ENCODE peak calls at places on chromosomes 5 and 9, in four cellular contexts. M is heart right ventricle, J is esophagus squamous epithelium, Q is adrenal gland. B is an unnamed sample.

GRCh38 chr9:109012009-109012875 is 1.1 kb downstream of the CTNNAL1 start:
- DNase-seq in Q (peak; percentile 83), J (no peak), M (peak; percentile 35), B (peak; percentile 92)

GRCh38 chr5:65775476-65775875 is 53.5 kb downstream of the NLN start:
- DNase-seq in J (no peak), Q (no peak), M (no peak), B (no peak)

GRCh38 chr9:134989206-134990065 is 71.7 kb upstream of the FCN1 start:
- DNase-seq in Q (no peak), M (no peak), J (no peak), B (no peak)

GRCh38 chr9:31243386-31243785 is 1141.1 kb upstream of the ACO1 start:
- DNase-seq in M (no peak), Q (no peak), J (no peak), B (no peak)

GRCh38 chr5:142670811-142671210 is 15.1 kb downstream of the FGF1 start:
- DNase-seq in J (no peak), M (no peak), Q (no peak), B (no peak)

GRCh38 chr9:121138973-121139372 is 62.7 kb downstream of the RAB14 start:
- DNase-seq in Q (no peak), M (no peak), J (no peak), B (no peak)

GRCh38 chr9:131046093-131046380 is 37.1 kb downstream of the LAMC3 start:
- DNase-seq in M (no peak), Q (no peak), J (no peak), B (no peak)

GRCh38 chr5:1875843-1876671 is 6.7 kb downstream of the IRX4 start:
- DNase-seq in Q (no peak), J (no peak), M (no peak), B (no peak)

GRCh38 chr5:156716981-156717380 is 133.1 kb upstream of the PPP1R2B start:
- DNase-seq in M (no peak), J (no peak), Q (no peak), B (no peak)

GRCh38 chr5:88555658-88556057 is 287.0 kb upstream of the TMEM161B start:
- DNase-seq in Q (no peak), M (no peak), J (no peak), B (peak; percentile 31)

GRCh38 chr5:87551807-87552377 is 139.2 kb upstream of the CCNH start:
- DNase-seq in J (no peak), M (no peak), Q (no peak), B (no peak)

GRCh38 chr9:118281787-118282186 is 577.6 kb downstream of the TLR4 start:
- DNase-seq in Q (no peak), J (no peak), M (no peak), B (no peak)

GRCh38 chr5:37045703-37046102 is 169.1 kb downstream of the NIPBL start:
- DNase-seq in M (no peak), J (no peak), Q (no peak), B (no peak)

GRCh38 chr9:115531410-115532130 is 413.6 kb upstream of the TNC start:
- DNase-seq in Q (no peak), M (no peak), J (no peak), B (peak; percentile 24)

GRCh38 chr5:140875085-140876065 is at the start of gene PCDHA12:
- DNase-seq in J (no peak), Q (no peak), M (no peak), B (peak; percentile 66)

GRCh38 chr9:122339579-122339978 is 31.2 kb upstream of the PTGS1 start:
- DNase-seq in Q (no peak), M (no peak), J (no peak), B (no peak)

GRCh38 chr5:172903790-172904189 is 55.4 kb upstream of the RPL26L1 start:
- DNase-seq in J (no peak), M (no peak), Q (peak; percentile 82), B (peak; percentile 92)

GRCh38 chr9:105067895-105068580 is 140.1 kb upstream of the ABCA1 start:
- DNase-seq in M (no peak), J (no peak), Q (no peak), B (peak; percentile 73)

GRCh38 chr5:159324986-159325385 is 5.3 kb downstream of the IL12B start:
- DNase-seq in M (no peak), J (no peak), Q (no peak), B (no peak)

GRCh38 chr5:139700711-139701693 is 52.9 kb downstream of the CXXC5 start:
- DNase-seq in J (no peak), Q (no peak), M (no peak), B (no peak)

GRCh38 chr9:127244609-127245601 is 19.7 kb upstream of the GARNL3 start:
- DNase-seq in J (peak; percentile 79), M (peak; percentile 97), Q (peak; percentile 98), B (peak; percentile 99)
- H3K27ac ChIP-seq in J (peak overlapping the region; percentile 80), M (peak overlapping the region; percentile 87), Q (peak overlapping the region; percentile 70), B (no peak overlapping the region)

DNA sequence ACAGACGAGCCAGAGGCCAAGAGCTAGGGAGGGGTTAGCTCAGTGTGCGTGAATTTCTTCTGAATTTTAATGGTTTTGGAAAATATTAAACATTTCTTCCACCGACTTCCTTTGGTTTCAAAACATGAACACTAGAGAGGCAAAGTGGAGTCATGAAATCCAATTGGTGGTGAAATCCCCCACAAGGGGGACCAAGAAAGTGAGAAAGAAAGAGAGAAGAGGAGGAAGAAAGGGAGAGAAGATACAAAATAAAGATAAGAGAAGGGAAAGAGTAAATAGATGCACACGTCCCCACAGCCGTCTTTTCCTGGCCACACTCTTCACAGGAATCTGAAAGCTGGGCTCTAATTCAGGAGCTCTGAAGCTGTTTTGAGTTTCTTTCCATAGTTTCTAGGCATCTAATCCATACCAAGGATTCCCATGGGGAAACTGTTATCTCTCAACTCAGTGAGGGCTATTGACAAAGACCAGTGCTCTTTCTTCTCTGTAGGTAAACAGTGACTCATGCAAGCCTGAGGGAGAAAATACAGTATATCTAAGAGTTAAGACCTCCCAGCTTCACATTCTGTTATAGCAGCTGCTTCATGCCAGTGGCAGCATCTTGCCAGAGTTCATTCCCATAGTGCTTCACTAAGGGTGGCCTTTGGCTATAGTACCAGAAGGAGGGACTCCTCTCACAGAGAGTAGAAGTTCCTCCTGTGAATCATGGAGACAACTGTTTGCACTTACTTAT is 115.8 kb upstream of the LIFR start:
- DNase-seq in Q (no peak), M (no peak), J (no peak), B (no peak)
- TF ChIP-seq CTCF in Q (no peak), M (no peak), J (no peak), B (no peak)

GRCh38 chr9:110125207-110125751 is 82.7 kb downstream of the C9orf152 start:
- DNase-seq in Q (peak; percentile 85), M (peak; percentile 92), J (no peak), B (peak; percentile 93)

GRCh38 chr9:110125763-110126351 is 82.1 kb downstream of the C9orf152 start:
- DNase-seq in Q (no peak), J (no peak), M (no peak), B (no peak)

GRCh38 chr9:110128664-110129329 is 79.2 kb downstream of the C9orf152 start:
- DNase-seq in Q (no peak), M (no peak), J (no peak), B (no peak)

GRCh38 chr9:110126986-110127864 is 80.7 kb downstream of the C9orf152 start:
- DNase-seq in Q (peak; percentile 52), M (peak; percentile 90), J (no peak), B (peak; percentile 83)

GRCh38 chr9:110126457-110126856 is 81.5 kb downstream of the C9orf152 start:
- DNase-seq in J (no peak), Q (no peak), M (no peak), B (no peak)
- H3K4me3 ChIP-seq in J (no peak overlapping the region), Q (no peak overlapping the region), M (peak overlapping the region; percentile 25), B (peak overlapping the region; percentile 16)

GRCh38 chr9:93450817-93451761 is at the start of gene FAM120A:
- DNase-seq in J (peak; percentile 9), M (peak; percentile 68), Q (peak; percentile 69), B (peak; percentile 88)

GRCh38 chr9:93453047-93453914 is at the start of gene FAM120AOS:
- DNase-seq in M (peak; percentile 95), J (peak; percentile 61), Q (peak; percentile 93), B (peak; percentile 96)

GRCh38 chr9:93451762-93452709 is 551 bp downstream of the FAM120A start:
- DNase-seq in M (peak; percentile 42), Q (peak; percentile 65), J (no peak), B (peak; percentile 54)

GRCh38 chr9:93456022-93456421 is 2.6 kb upstream of the FAM120AOS start:
- DNase-seq in Q (no peak), M (no peak), J (no peak), B (no peak)

GRCh38 chr9:93452710-93453046 is 703 bp downstream of the FAM120AOS start:
- DNase-seq in J (no peak), Q (peak; percentile 44), M (no peak), B (peak; percentile 46)
- H3K27ac ChIP-seq in J (peak overlapping the region; percentile 99), Q (peak overlapping the region; percentile 92), M (peak overlapping the region; percentile 97), B (peak overlapping the region; percentile 85)

GRCh38 chr9:97387504-97387886 is 24.4 kb upstream of the TDRD7 start:
- DNase-seq in M (no peak), J (no peak), Q (no peak), B (no peak)

GRCh38 chr9:97386265-97386633 is 25.6 kb upstream of the TDRD7 start:
- DNase-seq in J (no peak), Q (no peak), M (no peak), B (no peak)

GRCh38 chr9:97387936-97388684 is 23.8 kb upstream of the TDRD7 start:
- DNase-seq in J (no peak), Q (no peak), M (no peak), B (no peak)

GRCh38 chr9:97385626-97386264 is 26.2 kb upstream of the TDRD7 start:
- DNase-seq in Q (no peak), J (no peak), M (no peak), B (no peak)

DNA sequence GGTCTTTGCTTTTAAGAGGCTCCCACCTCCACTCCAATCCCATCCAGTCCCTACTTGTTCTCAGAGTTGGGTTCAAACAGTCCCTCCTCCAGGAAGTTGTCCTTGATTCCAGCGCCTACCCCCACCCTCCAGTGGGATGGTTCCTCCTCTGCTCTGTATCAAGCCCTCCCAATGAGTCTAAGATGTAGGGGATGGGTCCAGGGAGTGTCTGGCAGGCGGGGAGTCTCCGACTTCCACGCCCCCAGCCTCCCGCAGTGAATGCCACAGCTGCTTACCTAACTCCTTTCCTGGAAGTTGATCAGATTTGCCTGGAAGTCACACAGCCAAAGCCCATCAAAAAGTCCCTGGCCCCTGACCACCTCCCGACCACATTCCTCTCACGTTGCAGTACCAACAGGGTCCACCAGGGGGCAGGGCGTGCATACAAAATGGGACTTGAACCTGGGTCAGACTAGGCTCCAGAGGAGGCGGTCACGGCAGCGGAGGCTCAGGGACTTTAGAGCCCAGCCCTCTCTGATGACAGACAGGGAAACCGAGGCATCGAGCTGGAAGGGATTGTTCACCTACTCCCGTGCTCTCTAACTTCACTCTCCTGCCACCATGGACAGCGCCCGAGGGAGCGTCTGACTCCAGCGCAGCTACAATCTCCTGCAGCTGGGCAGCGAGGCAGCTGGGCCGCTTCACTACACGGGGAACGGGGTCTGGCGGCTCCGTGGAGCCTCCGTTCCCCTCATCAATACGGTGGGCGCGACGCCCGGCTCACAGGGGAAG is 25.0 kb upstream of the TDRD7 start:
- DNase-seq in M (peak; percentile 68), Q (peak; percentile 82), J (no peak), B (peak; percentile 83)
- TF ChIP-seq CTCF in M (peak; percentile 92), Q (peak; percentile 94), J (peak; percentile 73), B (peak; percentile 100)

DNA sequence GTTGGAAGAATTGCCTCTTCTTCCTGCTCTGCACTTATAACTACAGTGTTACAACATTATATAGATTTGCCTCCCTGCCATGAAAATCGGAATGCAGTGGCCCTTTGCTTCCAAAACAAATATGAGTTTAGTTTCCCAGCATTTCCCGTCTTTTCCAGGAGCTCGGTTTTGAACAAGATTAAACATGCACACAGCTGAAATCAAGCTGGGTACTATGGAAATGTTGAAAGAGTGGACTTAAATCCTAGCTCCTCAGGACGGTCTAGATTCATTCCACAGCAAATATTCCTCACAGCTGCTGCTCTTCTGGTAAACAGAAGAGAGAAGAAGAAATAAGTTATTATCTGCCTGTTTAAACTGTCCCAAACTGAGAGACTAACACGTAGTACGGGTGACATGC is 161.4 kb downstream of the PIK3R1 start:
- DNase-seq in M (no peak), J (no peak), Q (no peak), B (no peak)
- H3K4me3 ChIP-seq in M (no peak overlapping the region), J (no peak overlapping the region), Q (no peak overlapping the region), B (no peak overlapping the region)

B was measured in cardiac muscle cell.